ENCODE peak calls at places on chromosome 9, in eight cellular contexts. W, V, D, Y, F, R, U and G are unnamed samples.

GRCh38 chr9:99694393-99694792 is 127.3 kb upstream of the NR4A3 start:
- DNase-seq in F (no peak), W (no peak), V (no peak), R (no peak), U (no peak), Y (no peak), D (no peak), G (no peak)

GRCh38 chr9:131800885-131801284 is 61.0 kb upstream of the RAPGEF1 start:
- DNase-seq in U (no peak), Y (no peak), F (no peak), D (no peak), W (no peak), R (no peak), V (no peak), G (no peak)

GRCh38 chr9:97397220-97397619 is 14.7 kb upstream of the TDRD7 start:
- DNase-seq in D (no peak), Y (no peak), U (peak), F (no peak), R (no peak), W (no peak), V (no peak), G (no peak)

GRCh38 chr9:136079916-136080246 is 15.2 kb downstream of the NACC2 start:
- DNase-seq in V (peak), D (no peak), U (no peak), Y (no peak), R (no peak), F (no peak), W (no peak), G (no peak)

GRCh38 chr9:76255781-76256455 is 138.3 kb downstream of the RFK start:
- DNase-seq in Y (no peak), V (peak), D (no peak), U (peak), R (peak), F (peak), W (peak), G (peak)

GRCh38 chr9:135474915-135475314 is 4.7 kb upstream of the PPP1R26 start:
- DNase-seq in F (no peak), U (no peak), D (peak), Y (no peak), V (no peak), R (no peak), W (no peak), G (no peak)

GRCh38 chr9:98034593-98035546 is 21.7 kb upstream of the NANS start:
- DNase-seq in F (peak), W (peak), D (peak), R (peak), V (peak), U (peak), Y (peak), G (peak)

GRCh38 chr9:135248111-135248510 is 160.6 kb downstream of the OLFM1 start:
- DNase-seq in V (no peak), F (no peak), U (no peak), Y (no peak), W (no peak), R (no peak), D (no peak), G (no peak)

GRCh38 chr9:7028591-7028990 is 270.8 kb downstream of the KDM4C start:
- DNase-seq in D (no peak), Y (no peak), U (no peak), R (no peak), F (no peak), V (no peak), W (no peak), G (no peak)

GRCh38 chr9:20784196-20784595 is 100.1 kb downstream of the FOCAD start:
- DNase-seq in W (no peak), R (no peak), F (no peak), D (no peak), U (no peak), Y (no peak), V (no peak), G (no peak)

GRCh38 chr9:72204062-72204461 is 54.8 kb downstream of the GDA start:
- DNase-seq in R (no peak), U (no peak), Y (no peak), V (no peak), D (no peak), F (no peak), W (no peak), G (no peak)

GRCh38 chr9:132849168-132849831 is 28.8 kb downstream of the AK8 start:
- DNase-seq in V (peak), W (no peak), F (no peak), Y (no peak), D (no peak), R (peak), U (no peak), G (no peak)

GRCh38 chr9:110842976-110843375 is 174.4 kb downstream of the MUSK start:
- DNase-seq in V (no peak), U (no peak), Y (no peak), F (no peak), D (no peak), R (no peak), W (no peak), G (no peak)

GRCh38 chr9:116153765-116154333 is at the start of gene PAPPA:
- DNase-seq in R (peak), D (no peak), W (no peak), Y (no peak), U (no peak), V (no peak), F (no peak), G (no peak)

GRCh38 chr9:119868694-119869093 is 499.5 kb upstream of the BRINP1 start:
- DNase-seq in W (no peak), D (no peak), Y (no peak), F (no peak), U (no peak), V (peak), R (no peak), G (no peak)

GRCh38 chr9:86434039-86434726 is 80.0 kb upstream of the TUT7 start:
- DNase-seq in U (peak), F (peak), D (peak), V (peak), R (no peak), W (peak), Y (peak), G (peak)
- TF ChIP-seq CTCF in U (peak), F (peak), D (peak), V (peak), R (peak), W (peak), Y (peak), G (peak)

GRCh38 chr9:31848505-31849285 is 535.7 kb upstream of the ACO1 start:
- DNase-seq in U (no peak), F (no peak), W (no peak), R (no peak), V (no peak), D (no peak), Y (no peak), G (no peak)
- TF ChIP-seq CTCF in U (no peak), F (no peak), W (no peak), R (no peak), V (no peak), D (no peak), Y (no peak), G (no peak)

DNA sequence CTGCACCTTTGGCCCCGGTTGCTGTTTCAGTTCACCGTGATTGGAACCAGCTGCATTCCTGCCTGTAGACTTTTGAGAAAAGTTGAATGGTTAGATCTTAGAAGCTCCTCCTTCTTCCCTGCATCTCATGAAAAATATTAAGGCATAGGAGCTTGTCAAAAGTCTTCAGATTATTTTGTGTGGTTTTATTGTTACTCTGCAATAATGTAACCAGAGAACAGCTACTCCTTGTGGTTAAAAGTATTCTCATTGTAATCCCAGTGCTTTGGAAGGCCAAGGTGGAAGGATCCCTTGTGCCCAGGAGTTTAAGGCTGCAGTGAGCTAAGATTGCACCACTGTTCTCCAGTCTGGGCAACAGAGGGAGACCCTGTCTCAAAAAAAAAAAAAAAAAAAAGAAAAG is 3.3 kb upstream of the SLC2A8 start:
- DNase-seq in W (no peak), R (no peak), Y (no peak), V (peak), D (no peak), U (peak), F (no peak), G (no peak)
- TF ChIP-seq CTCF in W (peak), R (no peak), Y (no peak), V (no peak), D (peak), U (peak), F (peak), G (no peak)

GRCh38 chr9:26579047-26579446 is 313.6 kb downstream of the CAAP1 start:
- DNase-seq in U (no peak), D (no peak), V (no peak), F (no peak), R (no peak), Y (no peak), W (no peak), G (no peak)

GRCh38 chr9:26575041-26575440 is 317.6 kb downstream of the CAAP1 start:
- DNase-seq in Y (no peak), U (no peak), W (no peak), D (no peak), V (no peak), F (no peak), R (no peak), G (no peak)
- TF ChIP-seq CTCF in Y (no peak), U (no peak), W (no peak), D (no peak), V (no peak), F (no peak), R (no peak), G (no peak)

DNA sequence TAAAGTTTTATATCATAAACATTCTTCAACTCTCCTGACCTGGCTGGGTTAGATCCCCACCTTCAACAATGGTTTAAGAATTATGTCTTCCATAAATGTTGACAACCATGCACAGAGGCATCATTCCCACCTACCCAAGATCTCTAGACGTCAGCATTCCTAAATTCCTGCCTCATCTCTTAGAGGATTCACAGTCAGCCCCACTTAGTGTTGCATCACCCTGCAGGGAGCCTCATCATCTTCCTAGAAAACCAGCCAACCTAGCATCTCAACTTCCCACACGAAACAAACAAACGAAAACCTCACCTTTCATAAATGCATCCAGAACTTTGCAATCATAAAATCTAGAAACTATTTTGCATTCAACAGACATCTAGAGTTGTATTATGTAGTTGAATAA is 816.1 kb upstream of the C9orf72 start:
- DNase-seq in Y (no peak), W (no peak), R (no peak), D (no peak), U (no peak), V (no peak), F (no peak), G (no peak)
- TF ChIP-seq CTCF in Y (no peak), W (no peak), R (no peak), D (no peak), U (no peak), V (no peak), F (no peak), G (no peak)

GRCh38 chr9:113787871-113788270 is 88.2 kb upstream of the ZNF618 start:
- DNase-seq in F (no peak), U (no peak), V (no peak), Y (no peak), D (no peak), R (no peak), W (no peak), G (no peak)
- TF ChIP-seq CTCF in F (no peak), U (no peak), V (no peak), Y (no peak), D (no peak), R (no peak), W (no peak), G (no peak)